ENCODE peak calls at places on chromosomes 7 and 10, in five cellular contexts. Y is amygdala; S is T-helper 9 cell; D is T47D; E is stimulated activated CD8-positive, alpha-beta memory T cell treated with anti-CD3 and anti-CD28 coated beads, Interleukin-15, amount 100 ng/mL, for 24 hours. N is an unnamed sample.

GRCh38 chr7:91656486-91657237 is 223.8 kb downstream of the MTERF1 start:
- DNase-seq in Y (no peak), D (no peak), E (no peak), S (no peak), N (no peak)

GRCh38 chr7:143240323-143241168 is 18.7 kb downstream of the TAS2R40 start:
- DNase-seq in E (no peak), S (peak; percentile 46), Y (peak; percentile 53), D (peak; percentile 81), N (peak; percentile 72)

GRCh38 chr7:5270788-5271187 is 12.0 kb upstream of the SLC29A4 start:
- DNase-seq in D (no peak), S (no peak), Y (no peak), E (no peak), N (no peak)

GRCh38 chr10:71262817-71263216 is 50.4 kb downstream of the UNC5B start:
- DNase-seq in Y (no peak), D (no peak), E (no peak), S (no peak), N (no peak)

GRCh38 chr7:132345030-132345429 is 231.2 kb downstream of the PLXNA4 start:
- DNase-seq in E (no peak), D (no peak), Y (no peak), S (no peak), N (no peak)

GRCh38 chr10:69473304-69473985 is 22.2 kb downstream of the TSPAN15 start:
- DNase-seq in D (no peak), E (no peak), S (no peak), Y (no peak), N (no peak)

GRCh38 chr7:73341877-73342276 is 13.9 kb downstream of the FKBP6 start:
- DNase-seq in E (no peak), S (no peak), Y (no peak), D (no peak), N (no peak)

GRCh38 chr10:18164771-18165361 is 24.6 kb downstream of the CACNB2 start:
- DNase-seq in E (no peak), Y (no peak), S (no peak), D (no peak), N (no peak)

GRCh38 chr10:31142026-31142425 is 110.4 kb upstream of the ZNF438 start:
- DNase-seq in D (no peak), E (no peak), S (no peak), Y (no peak), N (no peak)

GRCh38 chr10:24465124-24465874 is 256.4 kb downstream of the KIAA1217 start:
- DNase-seq in S (no peak), Y (no peak), D (peak; percentile 63), E (no peak), N (no peak)

N was measured in posterior cingulate gyrus.